ENCODE peak calls at places on chromosome 13, in five cellular contexts. F is Caco-2, V is T-helper 17 cell, R is NCI-H345, N is lower lobe of right lung. K is an unnamed sample.

GRCh38 chr13:77377016-77377415 is 50.1 kb upstream of the MYCBP2 start:
- DNase-seq in V (no peak), R (no peak), N (no peak), F (no peak), K (no peak)

GRCh38 chr13:89227356-89227755 is 1556.2 kb downstream of the SLITRK5 start:
- DNase-seq in N (no peak), V (no peak), F (no peak), R (no peak), K (no peak)

GRCh38 chr13:110713981-110714797 is 689 bp downstream of the ING1 start:
- DNase-seq in N (peak; percentile 75), V (peak; percentile 62), R (peak; percentile 43), F (peak; percentile 51), K (no peak)

GRCh38 chr13:36298535-36299068 is 988 bp upstream of the CCDC169 start:
- DNase-seq in F (no peak), N (no peak), R (no peak), V (no peak), K (no peak)

GRCh38 chr13:112648101-112648500 is 41.7 kb upstream of the ATP11A start:
- DNase-seq in N (peak; percentile 20), F (no peak), V (no peak), R (no peak), K (no peak)

GRCh38 chr13:113904411-113904810 is 40.5 kb upstream of the GAS6 start:
- DNase-seq in N (no peak), F (peak; percentile 49), R (peak; percentile 6), V (no peak), K (peak; percentile 28)

GRCh38 chr13:40974460-40975407 is 44.4 kb downstream of the ELF1 start:
- DNase-seq in F (peak; percentile 70), V (no peak), N (no peak), R (no peak), K (peak; percentile 30)

GRCh38 chr13:102638741-102639140 is 42.0 kb downstream of the TPP2 start:
- DNase-seq in V (no peak), R (no peak), N (no peak), F (no peak), K (no peak)

GRCh38 chr13:109933476-109933875 is 147.1 kb upstream of the IRS2 start:
- DNase-seq in N (no peak), R (no peak), F (no peak), V (no peak), K (no peak)

GRCh38 chr13:30593001-30593400 is 24.7 kb upstream of the USPL1 start:
- DNase-seq in R (no peak), F (no peak), V (no peak), N (no peak), K (no peak)

GRCh38 chr13:109743706-109744453 is 42.5 kb downstream of the IRS2 start:
- DNase-seq in V (no peak), N (no peak), F (no peak), R (no peak), K (peak; percentile 41)

GRCh38 chr13:98565726-98566577 is 11.0 kb downstream of the STK24 start:
- DNase-seq in N (no peak), V (no peak), F (no peak), R (no peak), K (peak; percentile 11)

GRCh38 chr13:44307844-44308243 is 65.8 kb upstream of the SERP2 start:
- DNase-seq in R (no peak), F (no peak), N (no peak), V (no peak), K (no peak)

GRCh38 chr13:100537486-100537885 is 51.1 kb downstream of the GGACT start:
- DNase-seq in V (no peak), R (no peak), N (no peak), F (no peak), K (no peak)

GRCh38 chr13:33040116-33040515 is 23.9 kb downstream of the KL start:
- DNase-seq in N (no peak), F (no peak), R (no peak), V (no peak), K (no peak)

GRCh38 chr13:114034481-114034891 is 60.6 kb upstream of the C13orf46 start:
- DNase-seq in R (no peak), N (no peak), F (no peak), V (no peak), K (no peak)

GRCh38 chr13:41960195-41960699 is 662 bp downstream of the VWA8 start:
- DNase-seq in F (no peak), R (no peak), V (no peak), N (no peak), K (no peak)

GRCh38 chr13:50161052-50161451 is 145.8 kb downstream of the KCNRG start:
- DNase-seq in V (no peak), N (no peak), R (no peak), F (no peak), K (no peak)

GRCh38 chr13:108915095-108915633 is 285.8 kb downstream of the MYO16 start:
- DNase-seq in N (no peak), R (peak; percentile 43), V (no peak), F (peak; percentile 25), K (no peak)

GRCh38 chr13:80100636-80101035 is 240.3 kb downstream of the SPRY2 start:
- DNase-seq in N (no peak), R (no peak), F (no peak), V (no peak), K (no peak)

GRCh38 chr13:46295531-46296464 is 84.1 kb downstream of the LRRC63 start:
- DNase-seq in R (no peak), N (peak; percentile 62), V (no peak), F (no peak), K (no peak)

GRCh38 chr13:77429320-77430142 is 102.6 kb upstream of the MYCBP2 start:
- DNase-seq in N (no peak), F (no peak), V (no peak), R (no peak), K (no peak)

GRCh38 chr13:87005511-87005910 is 665.7 kb upstream of the SLITRK5 start:
- DNase-seq in N (no peak), R (no peak), V (no peak), F (no peak), K (no peak)

GRCh38 chr13:44989941-44990340 is 603 bp downstream of the GPALPP1 start:
- DNase-seq in F (peak; percentile 22), R (no peak), V (no peak), N (no peak), K (no peak)

GRCh38 chr13:65966991-65967451 is 1263.1 kb downstream of the PCDH9 start:
- DNase-seq in V (no peak), F (peak; percentile 63), N (no peak), R (no peak), K (no peak)

GRCh38 chr13:46655727-46656180 is 102.8 kb downstream of the LRCH1 start:
- DNase-seq in N (no peak), V (no peak), R (no peak), F (peak; percentile 70), K (no peak)

GRCh38 chr13:44211753-44212152 is 161.9 kb upstream of the SERP2 start:
- DNase-seq in V (no peak), F (no peak), N (no peak), R (peak; percentile 57), K (no peak)

GRCh38 chr13:20672772-20673171 is 30.7 kb upstream of the IL17D start:
- DNase-seq in N (no peak), R (no peak), F (no peak), V (no peak), K (no peak)

GRCh38 chr13:109529964-109530363 is 256.4 kb downstream of the IRS2 start:
- DNase-seq in N (no peak), F (no peak), V (no peak), R (no peak), K (no peak)

GRCh38 chr13:27599845-27600553 is 20.3 kb downstream of the LNX2 start:
- DNase-seq in F (peak; percentile 27), N (no peak), R (no peak), V (no peak), K (peak; percentile 33)

GRCh38 chr13:33649212-33649917 is 168.6 kb upstream of the RFC3 start:
- DNase-seq in F (no peak), N (no peak), V (no peak), R (no peak), K (no peak)

GRCh38 chr13:97241761-97242160 is 19.6 kb downstream of the MBNL2 start:
- DNase-seq in R (no peak), N (no peak), F (no peak), V (no peak), K (no peak)

GRCh38 chr13:99351772-99352171 is 44.6 kb upstream of the GPR183 start:
- DNase-seq in V (no peak), R (no peak), N (no peak), F (no peak), K (no peak)

GRCh38 chr13:39417643-39418042 is 185.3 kb downstream of the LHFPL6 start:
- DNase-seq in V (no peak), N (no peak), R (no peak), F (peak; percentile 21), K (peak; percentile 38)

GRCh38 chr13:78601124-78601885 is 2.0 kb downstream of the POU4F1 start:
- DNase-seq in R (no peak), V (no peak), N (no peak), F (no peak), K (no peak)